ENCODE peak calls at places on chromosome 1, in six cellular contexts. One of them, this sample, is unnamed. For H3K27me3, the result is how much of the 10 kb centered on the place peaks cover.

GRCh38 chr1:218348628-218349185 is 3.6 kb downstream of the TGFB2 start:
- DNase-seq in foreskin keratinocyte: peak
- DNase-seq in heart right ventricle: no peak
- DNase-seq in pancreas: no peak
- DNase-seq in tibial nerve: no peak
- DNase-seq in heart left ventricle: no peak
- DNase-seq in this sample: no peak

GRCh38 chr1:107162745-107163144 is 21.9 kb downstream of the NTNG1 start:
- DNase-seq in heart left ventricle: no peak
- DNase-seq in heart right ventricle: no peak
- DNase-seq in foreskin keratinocyte: no peak
- DNase-seq in pancreas: no peak
- DNase-seq in tibial nerve: no peak
- DNase-seq in this sample: no peak

GRCh38 chr1:5444365-5444890 is 547.8 kb downstream of the NPHP4 start:
- DNase-seq in heart right ventricle: no peak
- DNase-seq in heart left ventricle: no peak
- DNase-seq in pancreas: no peak
- DNase-seq in tibial nerve: no peak
- DNase-seq in foreskin keratinocyte: no peak
- DNase-seq in this sample: no peak

GRCh38 chr1:18751425-18751824 is 108.0 kb downstream of the TAS1R2 start:
- DNase-seq in tibial nerve: no peak
- DNase-seq in heart left ventricle: no peak
- DNase-seq in pancreas: no peak
- DNase-seq in foreskin keratinocyte: no peak
- DNase-seq in heart right ventricle: no peak
- DNase-seq in this sample: no peak

GRCh38 chr1:210292276-210292851 is 36.3 kb upstream of the HHAT start:
- DNase-seq in pancreas: peak
- DNase-seq in tibial nerve: peak
- DNase-seq in foreskin keratinocyte: peak
- DNase-seq in heart right ventricle: peak
- DNase-seq in heart left ventricle: peak
- DNase-seq in this sample: peak

GRCh38 chr1:176795929-176796328 is 333.0 kb downstream of the PAPPA2 start:
- DNase-seq in tibial nerve: no peak
- DNase-seq in pancreas: no peak
- DNase-seq in foreskin keratinocyte: peak
- DNase-seq in heart right ventricle: no peak
- DNase-seq in heart left ventricle: no peak
- DNase-seq in this sample: peak

GRCh38 chr1:14968251-14968812 is 185.2 kb upstream of the TMEM51 start:
- DNase-seq in pancreas: no peak
- DNase-seq in tibial nerve: peak
- DNase-seq in heart right ventricle: peak
- DNase-seq in foreskin keratinocyte: peak
- DNase-seq in heart left ventricle: no peak
- DNase-seq in this sample: peak

GRCh38 chr1:60118119-60118518 is 44.5 kb upstream of the C1orf87 start:
- DNase-seq in heart left ventricle: no peak
- DNase-seq in tibial nerve: no peak
- DNase-seq in pancreas: no peak
- DNase-seq in heart right ventricle: no peak
- DNase-seq in foreskin keratinocyte: no peak
- DNase-seq in this sample: no peak

GRCh38 chr1:116131866-116132605 is 20.8 kb downstream of the MAB21L3 start:
- DNase-seq in heart left ventricle: no peak
- DNase-seq in tibial nerve: no peak
- DNase-seq in foreskin keratinocyte: peak
- DNase-seq in pancreas: no peak
- DNase-seq in heart right ventricle: no peak
- DNase-seq in this sample: no peak

GRCh38 chr1:19096036-19096833 is 113.8 kb downstream of the UBR4 start:
- DNase-seq in heart right ventricle: peak
- DNase-seq in foreskin keratinocyte: no peak
- DNase-seq in heart left ventricle: no peak
- DNase-seq in tibial nerve: no peak
- DNase-seq in pancreas: peak
- DNase-seq in this sample: peak

GRCh38 chr1:18955442-18956188 is 861 bp downstream of the IFFO2 start:
- DNase-seq in heart right ventricle: no peak
- DNase-seq in tibial nerve: no peak
- DNase-seq in foreskin keratinocyte: no peak
- DNase-seq in heart left ventricle: peak
- DNase-seq in pancreas: peak
- DNase-seq in this sample: peak

GRCh38 chr1:174812026-174812425 is 187.7 kb upstream of the CACYBP start:
- DNase-seq in foreskin keratinocyte: no peak
- DNase-seq in tibial nerve: no peak
- DNase-seq in heart right ventricle: no peak
- DNase-seq in heart left ventricle: no peak
- DNase-seq in pancreas: no peak
- DNase-seq in this sample: no peak

GRCh38 chr1:218823291-218823900 is 350.3 kb upstream of the LYPLAL1 start:
- DNase-seq in tibial nerve: no peak
- DNase-seq in heart left ventricle: no peak
- DNase-seq in pancreas: no peak
- DNase-seq in foreskin keratinocyte: peak
- DNase-seq in heart right ventricle: no peak
- DNase-seq in this sample: no peak

GRCh38 chr1:55816456-55816794 is 601.3 kb upstream of the USP24 start:
- DNase-seq in tibial nerve: peak
- DNase-seq in heart right ventricle: no peak
- DNase-seq in pancreas: no peak
- DNase-seq in heart left ventricle: no peak
- DNase-seq in foreskin keratinocyte: no peak
- DNase-seq in this sample: no peak

DNA sequence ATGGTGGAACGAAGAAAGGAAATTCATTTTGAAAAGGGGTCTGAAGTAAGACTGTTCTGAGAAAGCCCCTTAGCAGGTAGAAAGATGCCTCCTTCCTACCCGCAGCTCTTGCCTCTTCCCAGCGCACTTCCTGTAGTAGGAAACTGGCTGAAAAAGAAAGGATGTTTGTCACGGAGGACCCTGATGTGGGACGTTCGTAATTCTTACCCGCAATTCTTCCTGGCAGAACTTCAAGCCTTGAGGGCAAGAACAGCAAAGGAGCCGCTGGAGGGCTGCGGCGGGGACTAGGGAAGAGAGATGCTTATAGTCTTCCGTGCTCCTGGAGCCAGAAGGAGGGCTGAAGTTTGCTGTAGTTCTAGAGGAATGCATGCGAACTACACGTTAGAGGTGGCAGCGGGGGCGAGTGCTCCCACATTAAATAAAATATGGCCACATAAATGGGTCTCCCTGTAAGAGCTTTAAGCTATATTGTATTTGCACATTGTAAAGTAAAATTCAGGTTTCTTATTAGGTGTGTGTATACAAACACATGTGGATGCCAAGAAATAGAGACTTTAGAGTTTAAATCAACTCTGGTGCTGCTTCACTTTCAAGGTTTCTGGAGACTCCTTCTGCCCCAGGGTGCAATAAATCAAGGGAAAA is 6.4 kb downstream of the C1orf53 start:
- DNase-seq in heart right ventricle: no peak
- DNase-seq in tibial nerve: no peak
- DNase-seq in pancreas: no peak
- DNase-seq in heart left ventricle: no peak
- DNase-seq in foreskin keratinocyte: no peak
- DNase-seq in this sample: no peak
- H3K27me3 ChIP-seq in heart right ventricle: half or more
- H3K27me3 ChIP-seq in tibial nerve: half or more
- H3K27me3 ChIP-seq in pancreas: under half
- H3K27me3 ChIP-seq in heart left ventricle: under half
- H3K27me3 ChIP-seq in foreskin keratinocyte: half or more
- H3K27me3 ChIP-seq in this sample: under half

GRCh38 chr1:78292361-78292760 is 198.4 kb upstream of the PTGFR start:
- DNase-seq in foreskin keratinocyte: no peak
- DNase-seq in pancreas: no peak
- DNase-seq in heart left ventricle: no peak
- DNase-seq in heart right ventricle: no peak
- DNase-seq in tibial nerve: no peak
- DNase-seq in this sample: peak

GRCh38 chr1:78289606-78290005 is 201.2 kb upstream of the PTGFR start:
- DNase-seq in heart left ventricle: no peak
- DNase-seq in tibial nerve: no peak
- DNase-seq in pancreas: no peak
- DNase-seq in heart right ventricle: no peak
- DNase-seq in foreskin keratinocyte: no peak
- DNase-seq in this sample: no peak

GRCh38 chr1:78286686-78287085 is 204.1 kb upstream of the PTGFR start:
- DNase-seq in tibial nerve: no peak
- DNase-seq in pancreas: no peak
- DNase-seq in foreskin keratinocyte: no peak
- DNase-seq in heart right ventricle: no peak
- DNase-seq in heart left ventricle: no peak
- DNase-seq in this sample: no peak

GRCh38 chr1:78291872-78292271 is 198.9 kb upstream of the PTGFR start:
- DNase-seq in tibial nerve: no peak
- DNase-seq in pancreas: no peak
- DNase-seq in foreskin keratinocyte: no peak
- DNase-seq in heart left ventricle: no peak
- DNase-seq in heart right ventricle: no peak
- DNase-seq in this sample: no peak

GRCh38 chr1:78291443-78291842 is 199.3 kb upstream of the PTGFR start:
- DNase-seq in foreskin keratinocyte: no peak
- DNase-seq in tibial nerve: peak
- DNase-seq in heart right ventricle: no peak
- DNase-seq in heart left ventricle: no peak
- DNase-seq in pancreas: no peak
- DNase-seq in this sample: no peak
- H3K27ac ChIP-seq in foreskin keratinocyte: no peak
- H3K27ac ChIP-seq in tibial nerve: no peak
- H3K27ac ChIP-seq in heart right ventricle: no peak
- H3K27ac ChIP-seq in heart left ventricle: no peak
- H3K27ac ChIP-seq in pancreas: no peak
- H3K27ac ChIP-seq in this sample: no peak

GRCh38 chr1:229403573-229403972 is 30.3 kb downstream of the ACTA1 start:
- DNase-seq in tibial nerve: no peak
- DNase-seq in heart left ventricle: no peak
- DNase-seq in foreskin keratinocyte: no peak
- DNase-seq in heart right ventricle: no peak
- DNase-seq in pancreas: no peak
- DNase-seq in this sample: no peak
- H3K27me3 ChIP-seq in tibial nerve: half or more
- H3K27me3 ChIP-seq in heart left ventricle: under half
- H3K27me3 ChIP-seq in foreskin keratinocyte: under half
- H3K27me3 ChIP-seq in heart right ventricle: half or more
- H3K27me3 ChIP-seq in pancreas: under half
- H3K27me3 ChIP-seq in this sample: under half

DNA sequence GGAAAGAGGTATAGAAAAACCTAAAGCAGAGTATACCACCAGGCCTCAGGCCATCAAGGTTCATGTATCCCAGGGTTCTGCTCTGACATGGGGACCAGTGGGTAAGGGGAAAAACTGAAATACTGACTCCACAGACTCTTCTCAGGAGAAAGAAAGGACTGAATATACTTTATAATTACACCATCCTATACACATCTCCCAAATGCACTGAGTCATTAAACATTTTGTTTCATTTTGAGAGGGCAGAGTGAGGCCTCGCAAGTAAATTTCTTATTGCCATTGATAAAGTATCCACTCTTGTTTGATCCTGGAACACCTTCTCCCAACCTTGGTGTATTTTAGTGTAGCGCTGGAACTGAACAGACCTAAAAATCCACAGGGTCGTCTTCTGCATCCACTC is 247.9 kb downstream of the SLC45A1 start:
- DNase-seq in foreskin keratinocyte: no peak
- DNase-seq in heart right ventricle: no peak
- DNase-seq in heart left ventricle: no peak
- DNase-seq in tibial nerve: no peak
- DNase-seq in pancreas: no peak
- DNase-seq in this sample: no peak
- H3K27ac ChIP-seq in foreskin keratinocyte: no peak
- H3K27ac ChIP-seq in heart right ventricle: no peak
- H3K27ac ChIP-seq in heart left ventricle: no peak
- H3K27ac ChIP-seq in tibial nerve: no peak
- H3K27ac ChIP-seq in pancreas: no peak
- H3K27ac ChIP-seq in this sample: no peak

GRCh38 chr1:39348278-39348677 is 143.2 kb upstream of the BMP8A start:
- DNase-seq in tibial nerve: no peak
- DNase-seq in heart left ventricle: no peak
- DNase-seq in heart right ventricle: no peak
- DNase-seq in foreskin keratinocyte: no peak
- DNase-seq in pancreas: no peak
- DNase-seq in this sample: no peak

GRCh38 chr1:39358491-39358890 is 132.9 kb upstream of the BMP8A start:
- DNase-seq in foreskin keratinocyte: no peak
- DNase-seq in pancreas: no peak
- DNase-seq in heart right ventricle: no peak
- DNase-seq in heart left ventricle: no peak
- DNase-seq in tibial nerve: no peak
- DNase-seq in this sample: no peak

GRCh38 chr1:39354572-39354971 is 136.9 kb upstream of the BMP8A start:
- DNase-seq in pancreas: no peak
- DNase-seq in heart left ventricle: no peak
- DNase-seq in tibial nerve: no peak
- DNase-seq in foreskin keratinocyte: no peak
- DNase-seq in heart right ventricle: no peak
- DNase-seq in this sample: no peak

DNA sequence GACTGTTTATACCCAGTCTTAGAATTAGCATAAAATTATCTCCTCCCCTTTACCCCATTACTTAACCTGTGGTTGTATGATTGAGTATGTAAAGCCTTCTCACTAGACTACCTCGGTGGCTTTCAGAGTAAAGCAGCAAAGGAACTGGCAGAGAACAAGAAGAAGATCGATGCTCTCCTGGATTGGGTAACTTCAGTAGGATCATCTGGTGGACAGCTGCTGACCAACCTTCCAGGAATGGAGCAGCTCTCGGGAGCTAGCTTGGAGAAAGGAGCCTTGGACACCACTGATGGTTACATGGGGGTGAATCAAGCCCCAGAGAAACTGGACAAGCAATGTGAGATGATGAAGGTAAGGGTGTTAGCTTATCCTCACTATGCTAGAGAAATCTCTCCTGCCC is 138.6 kb upstream of the BMP8A start:
- DNase-seq in foreskin keratinocyte: no peak
- DNase-seq in heart left ventricle: no peak
- DNase-seq in pancreas: no peak
- DNase-seq in tibial nerve: no peak
- DNase-seq in heart right ventricle: no peak
- DNase-seq in this sample: no peak
- H3K27me3 ChIP-seq in foreskin keratinocyte: under half
- H3K27me3 ChIP-seq in heart left ventricle: under half
- H3K27me3 ChIP-seq in pancreas: under half
- H3K27me3 ChIP-seq in tibial nerve: under half
- H3K27me3 ChIP-seq in heart right ventricle: under half
- H3K27me3 ChIP-seq in this sample: under half

DNA sequence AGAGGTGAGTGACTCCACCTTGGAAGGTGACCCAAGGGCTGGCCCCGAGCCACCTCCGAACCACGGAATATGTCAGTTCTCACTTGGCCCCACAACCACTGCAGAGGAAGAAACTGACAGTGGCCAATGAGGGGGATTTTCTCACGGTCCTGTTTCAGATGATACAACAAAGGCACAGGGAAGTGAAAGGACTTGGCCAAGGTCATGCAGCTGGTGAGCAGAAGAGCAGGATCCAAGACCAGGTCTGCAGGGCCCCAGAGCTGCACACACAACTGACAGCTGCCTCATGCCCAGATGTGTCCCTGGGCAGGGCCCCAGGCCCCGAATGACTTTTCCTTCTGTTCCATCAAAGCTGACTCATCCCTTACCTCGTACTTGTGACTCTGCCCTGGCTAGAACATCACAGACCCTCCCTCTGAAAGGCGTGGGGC is 25.8 kb upstream of the EVA1B start:
- DNase-seq in tibial nerve: no peak
- DNase-seq in heart right ventricle: no peak
- DNase-seq in pancreas: no peak
- DNase-seq in heart left ventricle: peak
- DNase-seq in foreskin keratinocyte: peak
- DNase-seq in this sample: no peak
- H3K27ac ChIP-seq in tibial nerve: peak
- H3K27ac ChIP-seq in heart right ventricle: peak
- H3K27ac ChIP-seq in pancreas: no peak
- H3K27ac ChIP-seq in heart left ventricle: peak
- H3K27ac ChIP-seq in foreskin keratinocyte: peak
- H3K27ac ChIP-seq in this sample: peak